ENCODE peak calls at places on chromosome 5, in five cellular contexts. One of them, this sample, is unnamed.

GRCh38 chr5:72485366-72486052 is 21.7 kb downstream of the ZNF366 start:
- DNase-seq in activated naive CD4-positive, alpha-beta T cell treated with anti-CD3 and anti-CD28 coated beads for 36 hours: no peak
- DNase-seq in endodermal cell: no peak
- DNase-seq in IMR-90: no peak
- DNase-seq in GM13977: no peak
- DNase-seq in this sample: no peak

GRCh38 chr5:155046591-155046990 is 33.0 kb downstream of the KIF4B start:
- DNase-seq in activated naive CD4-positive, alpha-beta T cell treated with anti-CD3 and anti-CD28 coated beads for 36 hours: no peak
- DNase-seq in endodermal cell: peak; percentile 79
- DNase-seq in IMR-90: no peak
- DNase-seq in GM13977: no peak
- DNase-seq in this sample: no peak

GRCh38 chr5:141843156-141843927 is 34.9 kb downstream of the PCDH1 start:
- DNase-seq in activated naive CD4-positive, alpha-beta T cell treated with anti-CD3 and anti-CD28 coated beads for 36 hours: no peak
- DNase-seq in endodermal cell: peak; percentile 87
- DNase-seq in IMR-90: peak; percentile 44
- DNase-seq in GM13977: no peak
- DNase-seq in this sample: no peak

GRCh38 chr5:75712091-75712490 is 5.1 kb downstream of the POC5 start:
- DNase-seq in activated naive CD4-positive, alpha-beta T cell treated with anti-CD3 and anti-CD28 coated beads for 36 hours: no peak
- DNase-seq in endodermal cell: no peak
- DNase-seq in IMR-90: no peak
- DNase-seq in GM13977: no peak
- DNase-seq in this sample: no peak

GRCh38 chr5:111003623-111004022 is 67.9 kb upstream of the TSLP start:
- DNase-seq in activated naive CD4-positive, alpha-beta T cell treated with anti-CD3 and anti-CD28 coated beads for 36 hours: no peak
- DNase-seq in endodermal cell: no peak
- DNase-seq in IMR-90: no peak
- DNase-seq in GM13977: no peak
- DNase-seq in this sample: no peak

GRCh38 chr5:169119287-169120048 is 181.5 kb downstream of the SLIT3 start:
- DNase-seq in activated naive CD4-positive, alpha-beta T cell treated with anti-CD3 and anti-CD28 coated beads for 36 hours: no peak
- DNase-seq in endodermal cell: no peak
- DNase-seq in IMR-90: no peak
- DNase-seq in GM13977: no peak
- DNase-seq in this sample: no peak

GRCh38 chr5:63011158-63011557 is 432.5 kb downstream of the LRRC70 start:
- DNase-seq in activated naive CD4-positive, alpha-beta T cell treated with anti-CD3 and anti-CD28 coated beads for 36 hours: no peak
- DNase-seq in endodermal cell: no peak
- DNase-seq in IMR-90: no peak
- DNase-seq in GM13977: no peak
- DNase-seq in this sample: no peak

GRCh38 chr5:148542812-148543211 is 111.5 kb downstream of the HTR4 start:
- DNase-seq in activated naive CD4-positive, alpha-beta T cell treated with anti-CD3 and anti-CD28 coated beads for 36 hours: no peak
- DNase-seq in endodermal cell: no peak
- DNase-seq in IMR-90: peak; percentile 4
- DNase-seq in GM13977: no peak
- DNase-seq in this sample: no peak

GRCh38 chr5:113204525-113205161 is 228.0 kb downstream of the DCP2 start:
- DNase-seq in activated naive CD4-positive, alpha-beta T cell treated with anti-CD3 and anti-CD28 coated beads for 36 hours: no peak
- DNase-seq in endodermal cell: peak; percentile 47
- DNase-seq in IMR-90: peak; percentile 64
- DNase-seq in GM13977: no peak
- DNase-seq in this sample: no peak

GRCh38 chr5:142689081-142689480 is 3.2 kb upstream of the FGF1 start:
- DNase-seq in activated naive CD4-positive, alpha-beta T cell treated with anti-CD3 and anti-CD28 coated beads for 36 hours: no peak
- DNase-seq in endodermal cell: peak; percentile 41
- DNase-seq in IMR-90: no peak
- DNase-seq in GM13977: no peak
- DNase-seq in this sample: no peak

GRCh38 chr5:145668714-145669113 is 166.4 kb downstream of the PRELID2 start:
- DNase-seq in activated naive CD4-positive, alpha-beta T cell treated with anti-CD3 and anti-CD28 coated beads for 36 hours: no peak
- DNase-seq in endodermal cell: no peak
- DNase-seq in IMR-90: no peak
- DNase-seq in GM13977: no peak
- DNase-seq in this sample: no peak

GRCh38 chr5:175129121-175129520 is 314.9 kb downstream of the DRD1 start:
- DNase-seq in activated naive CD4-positive, alpha-beta T cell treated with anti-CD3 and anti-CD28 coated beads for 36 hours: no peak
- DNase-seq in endodermal cell: peak; percentile 53
- DNase-seq in IMR-90: no peak
- DNase-seq in GM13977: no peak
- DNase-seq in this sample: no peak

GRCh38 chr5:14472986-14473567 is 108.5 kb upstream of the OTULINL start:
- DNase-seq in activated naive CD4-positive, alpha-beta T cell treated with anti-CD3 and anti-CD28 coated beads for 36 hours: no peak
- DNase-seq in endodermal cell: no peak
- DNase-seq in IMR-90: no peak
- DNase-seq in GM13977: no peak
- DNase-seq in this sample: no peak

This sample was measured in MM.1S.